ENCODE peak calls at places on chromosomes 16 and 17, in seven cellular contexts. One of them, this sample, is unnamed. For H3K4me1 and H4K20me1, the result is how much of the 10 kb centered on the place peaks cover.

GRCh38 chr17:45305532-45306087 is 11.2 kb downstream of the MAP3K14 start:
- DNase-seq in mammary epithelial cell: no peak
- DNase-seq in IMR-90: peak
- DNase-seq in OCI-LY7: no peak
- DNase-seq in neural progenitor cell: no peak
- DNase-seq in GM23248: peak
- DNase-seq in PC-9: no peak
- DNase-seq in this sample: no peak

GRCh38 chr16:64417711-64418227 is 704.1 kb downstream of the CDH11 start:
- DNase-seq in PC-9: no peak
- DNase-seq in OCI-LY7: no peak
- DNase-seq in neural progenitor cell: no peak
- DNase-seq in GM23248: peak
- DNase-seq in IMR-90: peak
- DNase-seq in mammary epithelial cell: no peak
- DNase-seq in this sample: no peak

GRCh38 chr17:59972778-59973177 is 8.2 kb upstream of the RNFT1 start:
- DNase-seq in PC-9: no peak
- DNase-seq in IMR-90: peak
- DNase-seq in OCI-LY7: no peak
- DNase-seq in GM23248: peak
- DNase-seq in mammary epithelial cell: no peak
- DNase-seq in neural progenitor cell: no peak
- DNase-seq in this sample: peak

GRCh38 chr17:19239544-19239943 is 2.4 kb downstream of the EPN2 start:
- DNase-seq in GM23248: peak
- DNase-seq in PC-9: no peak
- DNase-seq in IMR-90: no peak
- DNase-seq in OCI-LY7: no peak
- DNase-seq in neural progenitor cell: no peak
- DNase-seq in mammary epithelial cell: no peak
- DNase-seq in this sample: no peak

GRCh38 chr17:50561796-50562195 is 1.3 kb downstream of the CACNA1G start:
- DNase-seq in GM23248: no peak
- DNase-seq in IMR-90: no peak
- DNase-seq in OCI-LY7: no peak
- DNase-seq in neural progenitor cell: no peak
- DNase-seq in mammary epithelial cell: no peak
- DNase-seq in PC-9: no peak
- DNase-seq in this sample: no peak

GRCh38 chr17:50691550-50692447 is 15.9 kb downstream of the ANKRD40 start:
- DNase-seq in GM23248: peak
- DNase-seq in mammary epithelial cell: no peak
- DNase-seq in PC-9: no peak
- DNase-seq in OCI-LY7: no peak
- DNase-seq in IMR-90: no peak
- DNase-seq in neural progenitor cell: no peak
- DNase-seq in this sample: peak

GRCh38 chr16:4664538-4665418 is 28.6 kb upstream of the NUDT16L1 start:
- DNase-seq in OCI-LY7: no peak
- DNase-seq in neural progenitor cell: no peak
- DNase-seq in IMR-90: no peak
- DNase-seq in mammary epithelial cell: peak
- DNase-seq in PC-9: no peak
- DNase-seq in GM23248: no peak
- DNase-seq in this sample: no peak

GRCh38 chr17:39738568-39738901 is 797 bp downstream of the GRB7 start:
- DNase-seq in GM23248: no peak
- DNase-seq in OCI-LY7: no peak
- DNase-seq in neural progenitor cell: peak
- DNase-seq in PC-9: peak
- DNase-seq in mammary epithelial cell: peak
- DNase-seq in IMR-90: no peak
- DNase-seq in this sample: peak

GRCh38 chr16:31527617-31528287 is at the start of gene AHSP:
- DNase-seq in PC-9: no peak
- DNase-seq in GM23248: no peak
- DNase-seq in IMR-90: no peak
- DNase-seq in neural progenitor cell: no peak
- DNase-seq in mammary epithelial cell: no peak
- DNase-seq in OCI-LY7: no peak
- DNase-seq in this sample: no peak

GRCh38 chr17:1460233-1460632 is 4.2 kb upstream of the CRK start:
- DNase-seq in mammary epithelial cell: peak
- DNase-seq in PC-9: peak
- DNase-seq in neural progenitor cell: no peak
- DNase-seq in OCI-LY7: no peak
- DNase-seq in GM23248: peak
- DNase-seq in IMR-90: no peak
- DNase-seq in this sample: peak

GRCh38 chr17:69812240-69812837 is 262.7 kb upstream of the KCNJ16 start:
- DNase-seq in OCI-LY7: no peak
- DNase-seq in neural progenitor cell: no peak
- DNase-seq in IMR-90: no peak
- DNase-seq in PC-9: peak
- DNase-seq in mammary epithelial cell: peak
- DNase-seq in GM23248: peak
- DNase-seq in this sample: peak

GRCh38 chr17:57640079-57640478 is 105.0 kb downstream of the CCDC182 start:
- DNase-seq in OCI-LY7: no peak
- DNase-seq in PC-9: no peak
- DNase-seq in GM23248: no peak
- DNase-seq in neural progenitor cell: no peak
- DNase-seq in IMR-90: no peak
- DNase-seq in mammary epithelial cell: no peak
- DNase-seq in this sample: no peak

GRCh38 chr16:1940273-1941161 is 2.5 kb downstream of the MSRB1 start:
- DNase-seq in PC-9: no peak
- DNase-seq in mammary epithelial cell: no peak
- DNase-seq in OCI-LY7: no peak
- DNase-seq in neural progenitor cell: no peak
- DNase-seq in IMR-90: no peak
- DNase-seq in GM23248: no peak
- DNase-seq in this sample: no peak

GRCh38 chr16:10578474-10579316 is 1.7 kb downstream of the EMP2 start:
- DNase-seq in IMR-90: no peak
- DNase-seq in neural progenitor cell: no peak
- DNase-seq in OCI-LY7: no peak
- DNase-seq in mammary epithelial cell: peak
- DNase-seq in GM23248: no peak
- DNase-seq in PC-9: peak
- DNase-seq in this sample: peak

GRCh38 chr17:51164911-51165679 is 1.1 kb upstream of the NME2 start:
- DNase-seq in OCI-LY7: no peak
- DNase-seq in neural progenitor cell: peak
- DNase-seq in PC-9: peak
- DNase-seq in GM23248: no peak
- DNase-seq in IMR-90: no peak
- DNase-seq in mammary epithelial cell: no peak
- DNase-seq in this sample: no peak

GRCh38 chr16:15434079-15434424 is 336 bp upstream of the BMERB1 start:
- DNase-seq in IMR-90: no peak
- DNase-seq in OCI-LY7: no peak
- DNase-seq in GM23248: no peak
- DNase-seq in neural progenitor cell: no peak
- DNase-seq in PC-9: no peak
- DNase-seq in mammary epithelial cell: no peak
- DNase-seq in this sample: no peak

GRCh38 chr17:38451840-38452529 is 23.7 kb downstream of the ARHGAP23 start:
- DNase-seq in PC-9: no peak
- DNase-seq in IMR-90: peak
- DNase-seq in OCI-LY7: no peak
- DNase-seq in mammary epithelial cell: no peak
- DNase-seq in neural progenitor cell: peak
- DNase-seq in GM23248: peak
- DNase-seq in this sample: no peak

GRCh38 chr16:74575805-74576643 is 30.9 kb downstream of the GLG1 start:
- DNase-seq in neural progenitor cell: no peak
- DNase-seq in OCI-LY7: no peak
- DNase-seq in GM23248: no peak
- DNase-seq in PC-9: no peak
- DNase-seq in mammary epithelial cell: no peak
- DNase-seq in IMR-90: no peak
- DNase-seq in this sample: no peak

GRCh38 chr17:9235346-9235745 is 214.0 kb downstream of the NTN1 start:
- DNase-seq in OCI-LY7: no peak
- DNase-seq in neural progenitor cell: no peak
- DNase-seq in IMR-90: no peak
- DNase-seq in mammary epithelial cell: no peak
- DNase-seq in GM23248: peak
- DNase-seq in PC-9: no peak
- DNase-seq in this sample: no peak

GRCh38 chr16:50251375-50252081 is 14.8 kb upstream of the ADCY7 start:
- DNase-seq in mammary epithelial cell: peak
- DNase-seq in OCI-LY7: no peak
- DNase-seq in GM23248: peak
- DNase-seq in PC-9: no peak
- DNase-seq in IMR-90: peak
- DNase-seq in neural progenitor cell: no peak
- DNase-seq in this sample: peak

GRCh38 chr17:13793951-13794350 is 192.2 kb upstream of the HS3ST3A1 start:
- DNase-seq in IMR-90: no peak
- DNase-seq in GM23248: no peak
- DNase-seq in OCI-LY7: no peak
- DNase-seq in mammary epithelial cell: no peak
- DNase-seq in neural progenitor cell: no peak
- DNase-seq in PC-9: no peak
- DNase-seq in this sample: no peak

GRCh38 chr17:7840875-7841274 is 6.9 kb downstream of the KDM6B start:
- DNase-seq in IMR-90: no peak
- DNase-seq in mammary epithelial cell: no peak
- DNase-seq in OCI-LY7: no peak
- DNase-seq in PC-9: no peak
- DNase-seq in neural progenitor cell: no peak
- DNase-seq in GM23248: no peak
- DNase-seq in this sample: no peak

GRCh38 chr16:73405851-73406250 is 357.9 kb upstream of the ZFHX3 start:
- DNase-seq in GM23248: peak
- DNase-seq in IMR-90: no peak
- DNase-seq in mammary epithelial cell: no peak
- DNase-seq in neural progenitor cell: no peak
- DNase-seq in PC-9: no peak
- DNase-seq in OCI-LY7: no peak
- DNase-seq in this sample: no peak
- H3K4me1 ChIP-seq in GM23248: under half
- H3K4me1 ChIP-seq in IMR-90: under half
- H3K4me1 ChIP-seq in mammary epithelial cell: under half
- H3K4me1 ChIP-seq in neural progenitor cell: under half
- H3K4me1 ChIP-seq in PC-9: under half
- H3K4me1 ChIP-seq in OCI-LY7: under half
- H3K4me1 ChIP-seq in this sample: under half

DNA sequence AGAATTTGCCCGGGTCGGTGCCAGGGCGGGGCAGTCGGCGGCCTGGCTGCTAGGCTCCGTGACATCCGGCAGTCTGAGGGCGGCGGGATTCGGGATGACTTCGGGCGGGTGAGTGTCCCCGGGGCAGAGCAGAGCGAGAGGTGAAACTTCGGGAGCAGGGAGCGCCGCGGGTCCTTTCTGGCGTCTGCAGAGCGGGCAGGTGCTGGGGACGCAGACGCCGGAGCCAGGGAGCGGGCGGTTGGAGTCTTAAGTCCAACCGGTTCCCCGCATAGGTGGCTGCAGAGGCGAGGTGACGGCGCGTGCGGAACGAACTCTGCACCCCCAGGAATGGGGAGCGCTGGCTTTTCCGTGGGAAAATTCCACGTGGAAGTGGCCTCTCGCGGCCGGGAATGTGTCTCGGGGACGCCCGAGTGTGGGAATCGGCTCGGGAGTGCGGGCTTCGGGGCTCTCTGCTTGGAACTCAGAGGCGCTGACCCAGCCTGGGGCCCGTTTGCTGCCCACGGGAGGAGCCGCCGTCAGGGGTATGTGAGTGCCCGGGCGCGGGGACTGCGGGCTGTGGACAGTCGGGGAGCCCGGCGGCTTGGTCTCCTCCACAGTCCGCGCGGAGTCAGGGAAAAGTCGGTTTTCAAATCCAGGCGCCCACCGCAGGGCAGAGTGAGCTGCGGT is at the start of gene B4GALNT2:
- DNase-seq in mammary epithelial cell: peak
- DNase-seq in IMR-90: no peak
- DNase-seq in neural progenitor cell: peak
- DNase-seq in PC-9: no peak
- DNase-seq in OCI-LY7: no peak
- DNase-seq in GM23248: peak
- DNase-seq in this sample: peak
- H3K4me3 ChIP-seq in mammary epithelial cell: peak
- H3K4me3 ChIP-seq in IMR-90: peak
- H3K4me3 ChIP-seq in neural progenitor cell: peak
- H3K4me3 ChIP-seq in PC-9: no peak
- H3K4me3 ChIP-seq in OCI-LY7: no peak
- H3K4me3 ChIP-seq in GM23248: peak
- H3K4me3 ChIP-seq in this sample: peak

GRCh38 chr17:82553210-82553930 is 33.8 kb downstream of the FOXK2 start:
- DNase-seq in mammary epithelial cell: no peak
- DNase-seq in GM23248: no peak
- DNase-seq in OCI-LY7: peak
- DNase-seq in IMR-90: no peak
- DNase-seq in PC-9: no peak
- DNase-seq in neural progenitor cell: no peak
- DNase-seq in this sample: no peak
- H4K20me1 ChIP-seq in mammary epithelial cell: under half
- H4K20me1 ChIP-seq in GM23248: under half
- H4K20me1 ChIP-seq in OCI-LY7: under half
- H4K20me1 ChIP-seq in IMR-90: half or more
- H4K20me1 ChIP-seq in PC-9: half or more
- H4K20me1 ChIP-seq in neural progenitor cell: half or more
- H4K20me1 ChIP-seq in this sample: under half

GRCh38 chr17:21030375-21030774 is 12.4 kb downstream of the USP22 start:
- DNase-seq in PC-9: no peak
- DNase-seq in GM23248: no peak
- DNase-seq in mammary epithelial cell: no peak
- DNase-seq in neural progenitor cell: no peak
- DNase-seq in OCI-LY7: no peak
- DNase-seq in IMR-90: no peak
- DNase-seq in this sample: no peak
- H3K4me1 ChIP-seq in PC-9: under half
- H3K4me1 ChIP-seq in GM23248: under half
- H3K4me1 ChIP-seq in mammary epithelial cell: under half
- H3K4me1 ChIP-seq in neural progenitor cell: under half
- H3K4me1 ChIP-seq in OCI-LY7: under half
- H3K4me1 ChIP-seq in IMR-90: under half
- H3K4me1 ChIP-seq in this sample: under half

GRCh38 chr17:74922694-74923537 is at the start of gene USH1G:
- DNase-seq in mammary epithelial cell: no peak
- DNase-seq in OCI-LY7: no peak
- DNase-seq in neural progenitor cell: peak
- DNase-seq in PC-9: no peak
- DNase-seq in IMR-90: no peak
- DNase-seq in GM23248: no peak
- DNase-seq in this sample: peak
- H3K4me3 ChIP-seq in mammary epithelial cell: peak
- H3K4me3 ChIP-seq in OCI-LY7: no peak
- H3K4me3 ChIP-seq in neural progenitor cell: peak
- H3K4me3 ChIP-seq in PC-9: peak
- H3K4me3 ChIP-seq in IMR-90: no peak
- H3K4me3 ChIP-seq in GM23248: no peak
- H3K4me3 ChIP-seq in this sample: peak